ENCODE peak calls at places on chromosomes 7 and 10, in five cellular contexts. H is GM23338, O is MM.1S, S is astrocyte of the spinal cord, M is GM06990. G is an unnamed sample.

GRCh38 chr7:112361154-112361553 is 89.1 kb upstream of the IFRD1 start:
- DNase-seq in M (no peak), O (no peak), H (no peak), S (no peak), G (no peak)

GRCh38 chr10:36094091-36094490 is 452.0 kb upstream of the FZD8 start:
- DNase-seq in M (no peak), S (no peak), H (no peak), O (no peak), G (peak)

GRCh38 chr7:22156205-22156604 is 200.7 kb downstream of the RAPGEF5 start:
- DNase-seq in S (peak), M (no peak), H (no peak), O (no peak), G (peak)

GRCh38 chr10:323651-324293 is 188.5 kb downstream of the ZMYND11 start:
- DNase-seq in O (no peak), H (no peak), S (peak), M (peak), G (peak)

GRCh38 chr10:3043512-3044368 is 23.6 kb upstream of the PFKP start:
- DNase-seq in M (no peak), O (peak), S (peak), H (peak), G (peak)

GRCh38 chr7:26626687-26627086 is 237.7 kb downstream of the SKAP2 start:
- DNase-seq in O (no peak), H (no peak), M (no peak), S (no peak), G (no peak)

GRCh38 chr7:90210475-90210874 is 1.1 kb upstream of the STEAP2 start:
- DNase-seq in S (no peak), H (no peak), O (no peak), M (no peak), G (no peak)

GRCh38 chr10:2984682-2985081 is 82.7 kb upstream of the PFKP start:
- DNase-seq in S (no peak), M (no peak), H (no peak), O (no peak), G (no peak)

GRCh38 chr10:1942478-1942877 is 205.2 kb upstream of the ADARB2 start:
- DNase-seq in O (peak), M (no peak), H (no peak), S (no peak), G (no peak)

GRCh38 chr7:120538335-120538734 is 265.4 kb downstream of the KCND2 start:
- DNase-seq in M (no peak), O (no peak), S (no peak), H (no peak), G (no peak)

GRCh38 chr7:74236284-74236683 is 17.9 kb downstream of the RFC2 start:
- DNase-seq in H (no peak), O (no peak), S (no peak), M (no peak), G (no peak)

GRCh38 chr7:127588697-127589482 is 679 bp downstream of the ARF5 start:
- DNase-seq in H (peak), M (peak), S (peak), O (peak), G (peak)

DNA sequence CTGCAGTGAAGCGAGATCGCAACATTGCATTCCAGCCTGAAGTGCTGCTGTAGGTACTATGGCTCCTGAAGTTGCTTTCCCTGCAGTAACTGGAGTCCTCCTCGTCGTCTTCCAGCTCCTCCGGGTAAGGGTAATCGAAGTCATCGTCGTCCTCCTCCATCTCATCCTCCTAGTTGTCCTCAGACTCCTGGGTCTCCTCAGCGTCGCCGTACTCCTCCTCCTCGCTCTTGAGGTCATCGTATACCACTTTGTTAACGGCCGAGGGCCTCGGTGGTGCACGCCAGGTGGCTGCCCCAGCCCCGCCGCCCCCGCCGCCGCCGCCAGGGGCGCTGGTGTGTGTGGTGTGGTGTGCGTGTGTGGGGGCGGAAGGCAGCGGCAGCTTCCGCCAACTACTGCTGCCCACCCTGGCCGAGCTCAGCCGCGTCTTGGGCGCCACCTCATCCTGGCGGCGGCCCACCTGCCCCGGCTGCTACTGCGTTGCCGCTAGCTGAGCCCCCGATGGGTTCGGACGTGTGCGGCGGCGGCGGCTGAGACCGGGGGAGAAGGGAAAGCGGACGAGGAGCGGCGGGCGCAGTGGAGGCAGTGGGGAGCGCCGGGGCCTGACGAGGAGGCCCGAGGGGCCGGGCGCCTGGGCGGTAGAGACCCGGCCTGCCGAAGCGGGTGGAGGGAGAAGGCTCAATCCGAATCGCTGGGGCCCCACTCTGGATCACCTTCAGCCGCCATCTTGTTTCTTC is 11.8 kb upstream of the ACBD5 start:
- DNase-seq in M (peak), H (peak), O (peak), S (peak), G (peak)
- TF ChIP-seq CTCF in M (peak), H (peak), O (peak), S (peak), G (peak)

DNA sequence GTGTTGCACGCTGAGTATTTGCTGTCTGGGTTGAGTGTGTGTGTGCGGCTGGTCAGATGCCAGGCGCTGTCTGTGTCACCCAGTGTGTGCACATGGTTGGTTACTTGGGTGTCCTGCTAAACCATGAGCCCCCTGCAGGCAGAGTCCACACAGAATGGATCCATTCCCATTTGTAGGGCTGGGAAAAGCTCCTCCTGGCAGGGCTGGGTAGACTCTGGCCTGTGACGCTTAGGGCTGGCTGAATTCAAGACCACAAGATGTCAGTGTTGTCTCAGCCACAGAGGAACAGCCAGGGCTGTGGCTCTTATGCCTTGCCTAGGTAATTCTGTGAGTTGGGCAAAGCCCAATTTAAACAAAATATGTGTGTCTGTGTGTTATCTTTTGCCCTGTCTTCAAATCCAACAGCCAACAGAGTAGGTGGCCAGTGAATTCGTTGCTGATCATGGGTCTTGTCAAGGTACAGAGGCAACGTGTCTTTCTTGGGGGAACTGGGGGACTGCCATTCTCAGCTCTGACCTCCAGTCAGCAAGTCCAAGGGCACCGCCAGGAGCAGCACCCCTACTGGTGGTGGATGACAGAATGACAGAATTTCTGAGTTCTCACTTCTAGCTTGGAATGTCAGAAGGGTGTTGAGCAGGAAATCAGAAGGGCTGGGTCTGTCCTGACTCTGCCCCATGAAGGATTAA is 285.1 kb downstream of the CCSER2 start:
- DNase-seq in S (peak), O (peak), H (peak), M (no peak), G (peak)
- H3K4me3 ChIP-seq in S (no peak), O (no peak), H (peak), M (no peak), G (no peak)

DNA sequence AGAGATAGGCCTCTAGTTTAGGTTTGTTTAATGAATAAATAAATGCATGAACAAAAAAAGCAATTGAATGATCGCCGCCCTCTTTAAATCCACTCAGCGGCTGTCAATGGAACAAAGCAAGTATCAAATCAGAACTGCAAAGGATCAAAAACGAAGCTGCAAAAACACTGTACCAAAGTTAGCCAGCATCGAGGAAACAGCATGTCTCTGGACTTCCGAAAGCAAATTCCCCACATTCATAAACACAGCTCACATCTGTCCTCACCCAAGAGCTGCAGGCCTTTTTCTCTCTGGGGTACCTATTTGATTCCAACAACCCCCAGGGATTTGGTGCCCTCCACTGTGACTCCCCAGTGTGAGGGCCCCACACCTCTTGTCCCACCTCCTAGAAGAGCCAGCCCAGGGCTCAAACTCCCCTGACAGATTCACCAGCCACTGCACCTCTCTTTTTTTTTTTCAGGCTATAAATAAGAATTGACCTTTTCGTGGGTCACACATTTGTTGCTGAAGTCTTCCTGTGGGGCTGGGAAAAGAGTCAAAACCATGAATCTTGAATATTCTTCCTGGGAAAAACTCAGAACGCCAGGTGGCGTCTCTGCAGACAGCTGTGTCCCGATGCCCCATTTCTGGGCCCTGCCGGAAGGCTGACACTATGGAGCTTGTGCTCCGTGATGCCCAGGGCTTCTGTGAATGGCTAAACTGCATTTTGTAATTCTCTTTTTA is 51.8 kb downstream of the HSPA12A start:
- DNase-seq in O (no peak), S (peak), M (no peak), H (peak), G (peak)
- TF ChIP-seq CTCF in O (no peak), S (peak), M (no peak), H (peak), G (peak)

DNA sequence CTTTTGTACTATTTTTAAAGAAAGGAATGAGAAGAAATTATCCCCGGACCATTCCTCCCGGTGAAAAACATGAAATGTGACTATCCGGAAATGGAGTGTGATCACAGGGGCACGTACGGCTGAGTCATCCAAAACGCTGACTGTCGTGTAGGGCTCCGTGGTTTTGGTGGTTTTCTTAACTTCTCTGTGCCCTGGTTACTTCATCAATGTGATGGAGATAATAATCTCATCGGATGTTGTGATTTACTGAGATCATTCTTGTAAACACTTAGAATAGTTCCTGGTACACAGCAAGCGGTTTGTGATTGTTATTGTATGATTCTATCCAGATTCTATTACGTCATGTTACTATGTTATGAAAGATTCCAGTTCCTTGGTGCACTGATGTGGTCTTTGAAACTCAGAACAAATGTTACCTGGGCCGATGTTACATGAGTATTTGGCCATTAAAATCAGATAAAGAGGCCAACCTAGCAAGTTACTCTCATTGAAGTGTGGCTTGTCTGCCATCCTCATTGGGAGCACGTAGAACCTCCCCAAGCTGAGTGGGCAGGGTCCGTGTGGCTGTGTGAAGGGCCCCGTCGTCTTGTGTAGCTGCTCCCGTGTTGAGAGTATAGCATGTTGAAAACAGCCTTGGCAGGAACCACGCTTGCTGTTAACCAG is 99.5 kb downstream of the CAMK1D start:
- DNase-seq in O (peak), H (no peak), S (peak), M (peak), G (peak)
- H3K4me3 ChIP-seq in O (peak), H (no peak), S (no peak), M (peak), G (no peak)

GRCh38 chr7:1297476-1297972 is 64.9 kb downstream of the UNCX start:
- DNase-seq in O (no peak), S (no peak), H (no peak), M (no peak), G (no peak)

GRCh38 chr7:1300206-1300605 is 67.5 kb downstream of the UNCX start:
- DNase-seq in S (no peak), H (no peak), O (no peak), M (no peak), G (no peak)

GRCh38 chr7:1298938-1299885 is 66.5 kb downstream of the UNCX start:
- DNase-seq in S (no peak), O (no peak), M (no peak), H (no peak), G (no peak)

GRCh38 chr7:1296727-1297475 is 64.2 kb downstream of the UNCX start:
- DNase-seq in S (no peak), H (no peak), M (no peak), O (no peak), G (no peak)

DNA sequence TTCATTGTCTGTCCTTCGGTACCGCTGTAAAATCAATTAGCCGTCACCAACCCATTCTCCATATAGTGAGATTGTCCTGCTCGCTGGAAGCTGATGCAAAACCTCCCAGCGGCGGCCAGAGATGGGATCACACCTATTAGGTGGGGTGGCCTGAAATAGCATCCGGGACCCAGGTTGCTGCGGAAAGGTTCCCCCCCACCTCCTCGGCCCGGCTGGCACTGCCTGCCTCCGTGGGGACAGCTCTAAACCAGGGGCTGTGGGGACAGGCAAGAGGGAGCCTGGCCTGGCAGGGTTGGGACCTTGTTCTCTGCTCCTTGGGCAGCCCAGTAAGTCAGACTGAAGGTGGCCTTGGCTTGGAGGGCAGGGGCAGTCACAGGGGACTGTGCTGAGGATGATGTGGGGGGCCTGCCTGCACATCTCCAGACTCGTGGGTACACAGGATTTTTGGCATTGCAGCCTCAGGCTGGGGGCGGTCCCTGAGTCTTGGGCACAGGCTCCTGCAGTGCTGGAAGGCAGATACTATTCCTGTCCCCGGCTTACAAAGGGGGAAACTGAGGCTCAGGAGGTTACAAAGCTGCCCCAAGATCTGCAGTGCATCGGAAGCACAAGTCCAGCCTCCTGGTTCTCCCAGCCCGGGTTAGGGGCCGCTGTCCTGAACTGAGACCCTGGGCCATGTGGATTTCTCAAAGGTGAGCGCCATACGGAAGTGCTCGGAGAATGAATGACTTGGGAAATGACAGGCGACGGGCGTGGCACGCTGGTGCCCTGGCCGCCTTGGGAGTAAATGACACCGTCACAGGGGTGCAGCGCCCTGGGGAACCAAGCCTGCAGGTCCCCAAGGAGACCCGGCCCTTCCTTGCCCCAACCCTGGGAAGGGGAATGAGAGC is 65.6 kb downstream of the UNCX start:
- DNase-seq in H (no peak), S (no peak), O (no peak), M (no peak), G (no peak)
- TF ChIP-seq CTCF in H (no peak), S (no peak), O (no peak), M (no peak), G (no peak)

DNA sequence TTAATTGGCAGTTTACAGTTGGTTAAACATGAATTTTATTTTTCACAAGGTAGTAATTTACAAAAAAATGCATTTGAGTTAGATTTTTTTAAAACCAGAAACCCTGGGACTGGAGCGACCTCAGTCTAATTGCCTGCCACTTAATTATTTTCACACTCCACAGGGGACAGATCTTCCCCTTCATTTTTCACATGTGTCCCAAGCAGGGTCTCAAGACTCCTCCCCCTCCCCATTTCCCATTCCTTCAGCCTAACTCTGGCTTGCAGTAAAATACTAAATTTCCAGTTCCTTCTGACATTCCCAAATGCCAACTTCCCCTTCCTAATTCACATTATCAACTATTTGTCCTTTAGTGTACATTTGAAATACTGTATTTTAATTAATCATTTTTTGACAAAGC is 948 bp downstream of the ZNF138 start:
- DNase-seq in S (no peak), O (no peak), M (no peak), H (peak), G (no peak)
- H3K4me3 ChIP-seq in S (peak), O (peak), M (peak), H (peak), G (peak)

GRCh38 chr10:119302172-119302571 is 94.8 kb downstream of the GRK5 start:
- DNase-seq in H (no peak), O (no peak), S (no peak), M (no peak), G (no peak)

GRCh38 chr10:119298788-119299187 is 91.4 kb downstream of the GRK5 start:
- DNase-seq in M (no peak), O (no peak), S (no peak), H (no peak), G (no peak)

GRCh38 chr10:119297207-119297968 is 90.0 kb downstream of the GRK5 start:
- DNase-seq in H (no peak), M (no peak), S (no peak), O (no peak), G (no peak)

GRCh38 chr10:119301397-119301796 is 94.0 kb downstream of the GRK5 start:
- DNase-seq in O (no peak), S (no peak), M (no peak), H (no peak), G (no peak)

GRCh38 chr10:119299531-119299930 is 92.2 kb downstream of the GRK5 start:
- DNase-seq in M (no peak), S (no peak), H (peak), O (peak), G (no peak)
- TF ChIP-seq CTCF in M (no peak), S (no peak), H (peak), O (peak), G (no peak)

GRCh38 chr7:42174391-42174848 is 62.6 kb downstream of the GLI3 start:
- DNase-seq in M (no peak), S (peak), O (no peak), H (no peak), G (no peak)
- H3K4me3 ChIP-seq in M (no peak), S (no peak), O (no peak), H (no peak), G (no peak)

G was measured in epithelial cell of esophagus.